ENCODE peak calls at places on chromosomes 12 and 14, in ten cellular contexts. R, P, M, S, B, K, I, U, Q and A are unnamed samples.
A peak's percentile ranks its signal among the peaks of the same experiment; 100 is the strongest.

GRCh38 chr12:122820838-122821271 is 14.4 kb upstream of the HIP1R start:
- DNase-seq in B (no peak), R (no peak), U (no peak), K (no peak), M (no peak), Q (no peak), I (no peak), P (no peak), S (no peak), A (no peak)

GRCh38 chr14:30681752-30682355 is 59.7 kb downstream of the SCFD1 start:
- DNase-seq in Q (no peak), M (peak; percentile 12), I (no peak), R (peak; percentile 22), P (no peak), K (no peak), S (no peak), U (no peak), B (no peak), A (peak; percentile 20)

GRCh38 chr12:67434653-67435375 is 165.7 kb downstream of the CAND1 start:
- DNase-seq in P (no peak), I (no peak), U (no peak), K (no peak), S (no peak), R (peak; percentile 95), M (peak; percentile 20), B (no peak), Q (no peak), A (peak; percentile 98)

GRCh38 chr14:78902010-78902623 is 731.9 kb downstream of the NRXN3 start:
- DNase-seq in S (no peak), B (peak; percentile 25), Q (peak; percentile 30), R (peak; percentile 36), I (peak; percentile 21), K (peak; percentile 39), P (peak; percentile 18), M (peak; percentile 6), U (no peak), A (peak; percentile 19)

GRCh38 chr12:2052861-2053674 is at the start of gene CACNA1C:
- DNase-seq in U (no peak), P (peak; percentile 34), Q (peak; percentile 53), M (peak; percentile 48), R (peak; percentile 61), B (peak; percentile 58), I (peak; percentile 57), S (peak; percentile 36), K (no peak), A (peak; percentile 66)

GRCh38 chr14:54462048-54462447 is 20.9 kb upstream of the CNIH1 start:
- DNase-seq in R (no peak), S (no peak), P (no peak), K (no peak), U (no peak), I (no peak), Q (no peak), B (no peak), M (no peak), A (no peak)

GRCh38 chr12:44589697-44590096 is 286.4 kb downstream of the NELL2 start:
- DNase-seq in Q (no peak), R (no peak), B (no peak), M (no peak), K (no peak), U (no peak), S (no peak), I (no peak), P (no peak), A (no peak)

GRCh38 chr12:65510584-65511050 is 232.1 kb downstream of the MSRB3 start:
- DNase-seq in Q (no peak), B (no peak), M (no peak), P (peak; percentile 63), K (peak; percentile 57), I (peak; percentile 76), U (no peak), R (no peak), S (no peak), A (no peak)

GRCh38 chr14:63468273-63468672 is 74.9 kb downstream of the PPP2R5E start:
- DNase-seq in B (no peak), K (no peak), I (no peak), S (no peak), Q (no peak), U (no peak), R (no peak), P (no peak), M (no peak), A (no peak)

GRCh38 chr14:91750634-91751198 is 18.8 kb upstream of the CATSPERB start:
- DNase-seq in R (no peak), I (no peak), P (no peak), U (no peak), B (no peak), K (no peak), M (no peak), Q (no peak), S (no peak), A (no peak)

GRCh38 chr14:77181603-77182437 is at the start of gene TMEM63C:
- DNase-seq in U (no peak), S (peak; percentile 58), K (peak; percentile 99), R (no peak), M (peak; percentile 98), Q (peak; percentile 94), P (peak; percentile 47), B (peak; percentile 45), I (no peak), A (no peak)

GRCh38 chr12:24803406-24804245 is 145.3 kb downstream of the BCAT1 start:
- DNase-seq in S (no peak), Q (peak; percentile 41), P (no peak), I (no peak), M (no peak), U (no peak), B (no peak), K (no peak), R (no peak), A (no peak)

GRCh38 chr12:43044241-43044640 is 454.7 kb upstream of the PRICKLE1 start:
- DNase-seq in R (no peak), U (no peak), S (no peak), B (no peak), P (no peak), I (no peak), K (no peak), M (no peak), Q (no peak), A (no peak)

GRCh38 chr14:32826404-32827082 is 112.1 kb upstream of the NPAS3 start:
- DNase-seq in P (peak; percentile 58), B (no peak), R (peak; percentile 30), M (no peak), S (no peak), U (no peak), Q (no peak), I (no peak), K (no peak), A (no peak)

GRCh38 chr12:98519257-98519907 is 4.0 kb downstream of the TMPO start:
- DNase-seq in B (no peak), M (no peak), S (peak; percentile 17), I (no peak), R (no peak), Q (no peak), U (no peak), K (no peak), P (no peak), A (no peak)

GRCh38 chr12:113189361-113189760 is 3.8 kb downstream of the RITA1 start:
- DNase-seq in U (no peak), B (no peak), K (no peak), R (no peak), P (no peak), S (no peak), I (no peak), M (no peak), Q (no peak), A (no peak)

GRCh38 chr14:100072783-100073346 is 7.6 kb downstream of the EVL start:
- DNase-seq in S (peak; percentile 72), M (no peak), R (no peak), B (no peak), P (no peak), Q (peak; percentile 56), K (no peak), U (peak; percentile 46), I (no peak), A (no peak)

GRCh38 chr12:92133166-92133565 is 12.5 kb downstream of the BTG1 start:
- DNase-seq in U (no peak), B (no peak), I (no peak), M (no peak), S (no peak), P (no peak), R (no peak), Q (no peak), K (no peak), A (no peak)

GRCh38 chr12:111248221-111248620 is 120.7 kb downstream of the PHETA1 start:
- DNase-seq in S (no peak), I (no peak), M (no peak), R (no peak), B (no peak), P (no peak), K (no peak), Q (peak; percentile 51), U (no peak), A (no peak)

GRCh38 chr14:75182820-75183219 is 6.4 kb upstream of the TMED10 start:
- DNase-seq in U (no peak), I (no peak), R (peak; percentile 86), S (no peak), Q (no peak), B (no peak), K (no peak), M (peak; percentile 80), P (no peak), A (peak; percentile 71)

GRCh38 chr12:54225666-54226065 is 36.9 kb upstream of the SMUG1 start:
- DNase-seq in M (no peak), Q (no peak), U (no peak), P (no peak), B (no peak), S (no peak), I (no peak), R (no peak), K (no peak), A (no peak)

GRCh38 chr14:36467332-36467731 is 52.7 kb downstream of the NKX2-1 start:
- DNase-seq in M (no peak), R (no peak), S (no peak), B (no peak), P (no peak), Q (no peak), K (no peak), U (no peak), I (no peak), A (no peak)

GRCh38 chr12:91918431-91918830 is 227.2 kb downstream of the BTG1 start:
- DNase-seq in Q (no peak), K (no peak), S (no peak), M (no peak), R (no peak), U (no peak), B (no peak), P (no peak), I (no peak), A (no peak)

GRCh38 chr14:83208346-83208745 is 1674.7 kb upstream of the SEL1L start:
- DNase-seq in R (no peak), B (no peak), I (no peak), S (no peak), Q (no peak), U (no peak), K (no peak), P (no peak), M (no peak), A (no peak)

GRCh38 chr12:10826258-10826657 is at the start of gene TAS2R10:
- DNase-seq in U (no peak), P (no peak), S (no peak), K (no peak), M (no peak), B (no peak), R (no peak), I (no peak), Q (no peak), A (no peak)

GRCh38 chr14:30748343-30748742 is 126.0 kb upstream of the COCH start:
- DNase-seq in M (no peak), K (no peak), R (no peak), Q (no peak), P (no peak), I (no peak), U (no peak), B (no peak), S (no peak), A (no peak)